ENCODE peak calls at places on chromosomes 2 and 18, in six cellular contexts. X is T-helper 2 cell; N is activated CD8-positive, alpha-beta memory T cell treated with anti-CD3 and anti-CD28 coated beads, Interleukin-2, amount 50 U/mL, for 48 hours; H is substantia nigra; W is effector CD4-positive, alpha-beta T cell; Z is stimulated activated CD4-positive, alpha-beta T cell treated with anti-CD3 and anti-CD28 coated beads, Interleukin-4, amount 100 ng/mL, for 4 hours. D is an unnamed sample.

GRCh38 chr2:151978709-151979108 is 120.1 kb downstream of the CACNB4 start:
- DNase-seq in X (no peak), N (no peak), H (no peak), W (no peak), Z (no peak), D (no peak)

GRCh38 chr2:65486802-65487201 is 54.4 kb upstream of the SPRED2 start:
- DNase-seq in X (no peak), N (no peak), H (no peak), W (no peak), Z (no peak), D (no peak)

GRCh38 chr2:28681216-28681981 is 70.2 kb upstream of the PPP1CB start:
- DNase-seq in X (peak), N (peak), H (no peak), W (peak), Z (peak), D (peak)

GRCh38 chr2:176642074-176642473 is 372.8 kb downstream of the MTX2 start:
- DNase-seq in X (no peak), N (no peak), H (no peak), W (no peak), Z (no peak), D (no peak)

GRCh38 chr18:22667158-22667557 is 249.4 kb upstream of the CTAGE1 start:
- DNase-seq in X (no peak), N (no peak), H (no peak), W (no peak), Z (no peak), D (no peak)

GRCh38 chr2:25309402-25309801 is 32.3 kb downstream of the DNMT3A start:
- DNase-seq in X (peak), N (peak), H (peak), W (peak), Z (peak), D (peak)

GRCh38 chr18:9066358-9066757 is 36.1 kb upstream of the NDUFV2 start:
- DNase-seq in X (no peak), N (no peak), H (no peak), W (no peak), Z (no peak), D (no peak)

GRCh38 chr2:157857881-157858280 is 18.2 kb downstream of the ACVR1 start:
- DNase-seq in X (no peak), N (no peak), H (no peak), W (no peak), Z (no peak), D (no peak)

GRCh38 chr18:79643049-79643765 is 36.4 kb upstream of the CTDP1 start:
- DNase-seq in X (no peak), N (peak), H (no peak), W (no peak), Z (no peak), D (no peak)

GRCh38 chr2:15169326-15170038 is 391.7 kb downstream of the NBAS start:
- DNase-seq in X (no peak), N (no peak), H (no peak), W (no peak), Z (no peak), D (no peak)

GRCh38 chr2:120735750-120736170 is at the start of gene GLI2:
- DNase-seq in X (no peak), N (peak), H (peak), W (no peak), Z (peak), D (no peak)

GRCh38 chr18:70069965-70070364 is 122.3 kb upstream of the CD226 start:
- DNase-seq in X (no peak), N (no peak), H (no peak), W (no peak), Z (no peak), D (no peak)

D was measured in central memory CD4-positive, alpha-beta T cell.